ENCODE peak calls at places on chromosomes 12 and 14, in six cellular contexts. One of them, this sample, is unnamed.

GRCh38 chr14:90276627-90277367 is 20.4 kb downstream of the PSMC1 start:
- DNase-seq in HCT116: no peak
- DNase-seq in PC-3: peak
- DNase-seq in neural progenitor cell: peak
- DNase-seq in MM.1S: no peak
- DNase-seq in GM23248: peak
- DNase-seq in this sample: no peak

GRCh38 chr12:51395283-51396230 is 4.4 kb upstream of the GALNT6 start:
- DNase-seq in neural progenitor cell: no peak
- DNase-seq in MM.1S: no peak
- DNase-seq in PC-3: no peak
- DNase-seq in GM23248: no peak
- DNase-seq in HCT116: no peak
- DNase-seq in this sample: no peak

GRCh38 chr14:50932159-50932558 is 12.1 kb downstream of the PYGL start:
- DNase-seq in GM23248: no peak
- DNase-seq in HCT116: no peak
- DNase-seq in MM.1S: no peak
- DNase-seq in neural progenitor cell: no peak
- DNase-seq in PC-3: no peak
- DNase-seq in this sample: no peak

GRCh38 chr12:25855716-25856115 is 102.8 kb upstream of the RASSF8 start:
- DNase-seq in PC-3: no peak
- DNase-seq in MM.1S: no peak
- DNase-seq in neural progenitor cell: no peak
- DNase-seq in HCT116: no peak
- DNase-seq in GM23248: peak
- DNase-seq in this sample: no peak

GRCh38 chr12:131755305-131756113 is 44.6 kb downstream of the SFSWAP start:
- DNase-seq in GM23248: peak
- DNase-seq in HCT116: peak
- DNase-seq in MM.1S: no peak
- DNase-seq in PC-3: peak
- DNase-seq in neural progenitor cell: peak
- DNase-seq in this sample: peak

GRCh38 chr12:52056801-52057613 is 5.8 kb downstream of the NR4A1 start:
- DNase-seq in PC-3: no peak
- DNase-seq in HCT116: no peak
- DNase-seq in MM.1S: no peak
- DNase-seq in GM23248: peak
- DNase-seq in neural progenitor cell: no peak
- DNase-seq in this sample: peak

GRCh38 chr14:93008381-93008780 is 85.4 kb downstream of the CHGA start:
- DNase-seq in HCT116: no peak
- DNase-seq in PC-3: peak
- DNase-seq in MM.1S: no peak
- DNase-seq in GM23248: peak
- DNase-seq in neural progenitor cell: no peak
- DNase-seq in this sample: no peak

GRCh38 chr12:108282676-108283075 is 56.4 kb downstream of the CMKLR1 start:
- DNase-seq in HCT116: no peak
- DNase-seq in PC-3: no peak
- DNase-seq in GM23248: no peak
- DNase-seq in MM.1S: peak
- DNase-seq in neural progenitor cell: no peak
- DNase-seq in this sample: no peak

GRCh38 chr12:39723831-39724230 is 104.2 kb upstream of the ABCD2 start:
- DNase-seq in PC-3: peak
- DNase-seq in neural progenitor cell: no peak
- DNase-seq in HCT116: no peak
- DNase-seq in GM23248: peak
- DNase-seq in MM.1S: no peak
- DNase-seq in this sample: no peak

GRCh38 chr14:76376001-76376404 is at the start of gene ESRRB:
- DNase-seq in GM23248: peak
- DNase-seq in MM.1S: no peak
- DNase-seq in PC-3: no peak
- DNase-seq in HCT116: peak
- DNase-seq in neural progenitor cell: peak
- DNase-seq in this sample: peak

GRCh38 chr12:102504871-102505270 is 24.5 kb upstream of the IGF1 start:
- DNase-seq in HCT116: no peak
- DNase-seq in PC-3: no peak
- DNase-seq in MM.1S: no peak
- DNase-seq in neural progenitor cell: no peak
- DNase-seq in GM23248: no peak
- DNase-seq in this sample: no peak
- H3K4me3 ChIP-seq in HCT116: no peak
- H3K4me3 ChIP-seq in PC-3: no peak
- H3K4me3 ChIP-seq in MM.1S: no peak
- H3K4me3 ChIP-seq in neural progenitor cell: no peak
- H3K4me3 ChIP-seq in GM23248: no peak
- H3K4me3 ChIP-seq in this sample: no peak

DNA sequence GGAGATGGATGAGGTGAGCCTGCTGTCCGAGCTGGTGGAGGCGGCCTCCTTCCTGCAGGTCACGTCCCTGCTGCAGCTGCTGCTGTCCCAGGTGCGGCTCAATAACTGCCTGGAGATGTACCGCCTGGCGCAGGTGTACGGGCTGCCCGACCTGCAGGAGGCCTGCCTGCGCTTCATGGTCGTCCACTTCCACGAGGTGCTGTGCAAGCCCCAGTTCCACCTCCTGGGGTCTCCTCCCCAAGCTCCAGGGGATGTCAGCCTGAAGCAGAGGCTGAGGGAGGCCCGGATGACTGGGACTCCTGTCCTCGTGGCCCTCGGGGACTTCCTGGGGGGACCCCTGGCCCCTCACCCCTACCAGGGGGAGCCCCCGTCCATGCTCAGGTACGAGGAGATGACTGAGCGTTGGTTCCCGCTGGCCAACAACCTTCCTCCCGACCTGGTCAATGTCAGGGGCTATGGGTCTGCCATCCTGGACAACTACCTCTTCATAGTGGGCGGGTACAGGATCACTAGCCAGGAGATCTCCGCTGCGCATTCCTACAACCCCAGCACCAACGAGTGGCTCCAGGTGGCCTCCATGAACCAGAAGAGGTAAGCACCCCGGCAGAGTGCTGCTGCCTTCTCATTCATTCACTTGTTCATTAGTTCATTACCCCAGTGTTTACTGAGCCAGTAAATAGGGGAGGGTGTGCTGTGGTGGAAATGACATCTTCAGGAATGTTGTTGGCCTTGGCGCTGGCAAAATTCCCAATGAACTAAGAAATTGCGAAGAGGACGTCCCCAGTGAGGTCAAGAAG is 774 bp upstream of the MANSC4 start:
- DNase-seq in neural progenitor cell: peak
- DNase-seq in GM23248: peak
- DNase-seq in HCT116: no peak
- DNase-seq in PC-3: peak
- DNase-seq in MM.1S: peak
- DNase-seq in this sample: peak
- TF ChIP-seq EZH2phosphoT487 in neural progenitor cell: no peak
- TF ChIP-seq EZH2phosphoT487 in GM23248: no peak
- TF ChIP-seq EZH2phosphoT487 in HCT116: no peak
- TF ChIP-seq EZH2phosphoT487 in PC-3: no peak
- TF ChIP-seq EZH2phosphoT487 in MM.1S: no peak
- TF ChIP-seq EZH2phosphoT487 in this sample: no peak

DNA sequence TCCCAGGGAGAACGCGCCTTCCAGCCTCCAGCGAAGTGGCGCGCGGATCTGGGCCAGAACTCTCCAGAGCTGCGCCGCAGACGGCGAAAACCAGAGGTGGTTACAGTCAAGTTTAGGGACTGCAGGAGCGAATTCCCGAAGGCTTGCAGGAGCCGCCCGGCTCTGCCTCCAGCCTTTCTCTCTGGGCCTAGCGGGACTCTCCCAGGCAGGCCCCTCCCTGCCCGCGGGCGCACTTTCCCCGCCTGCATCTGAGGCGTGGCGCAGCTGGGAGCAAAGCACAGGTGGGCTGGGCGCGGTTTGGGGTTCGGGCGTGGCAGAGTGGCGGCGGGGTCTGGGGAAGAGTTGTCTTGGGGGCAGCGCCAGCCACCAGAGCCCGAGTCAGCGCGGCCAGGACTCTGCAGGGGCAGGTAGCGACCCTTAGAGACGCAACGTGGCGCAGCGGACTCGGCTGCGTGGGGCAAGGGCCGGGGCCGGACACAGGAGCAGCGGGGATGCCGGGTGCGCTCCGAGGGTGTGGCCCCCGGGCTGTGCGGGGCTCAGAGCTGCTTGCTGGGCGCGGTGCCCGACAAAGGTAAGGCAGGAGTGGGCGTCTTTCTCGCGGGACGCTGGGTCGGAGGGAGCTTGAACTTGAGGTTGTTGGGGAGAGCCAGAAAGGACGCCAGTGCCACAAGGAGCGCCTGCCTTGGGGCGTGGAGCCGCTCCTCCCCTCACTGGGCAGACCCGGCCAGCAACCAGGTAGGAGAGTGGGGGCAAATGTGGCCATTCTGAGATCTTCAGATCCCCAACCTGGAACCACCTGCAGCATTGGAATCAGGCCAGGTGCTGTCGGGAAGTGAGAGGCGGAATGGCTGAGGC is 1126.0 kb downstream of the AACS start:
- DNase-seq in HCT116: no peak
- DNase-seq in neural progenitor cell: peak
- DNase-seq in PC-3: no peak
- DNase-seq in MM.1S: no peak
- DNase-seq in GM23248: no peak
- DNase-seq in this sample: peak
- TF ChIP-seq EZH2 in HCT116: no peak
- TF ChIP-seq EZH2 in neural progenitor cell: peak
- TF ChIP-seq EZH2 in PC-3: no peak
- TF ChIP-seq EZH2 in MM.1S: no peak
- TF ChIP-seq EZH2 in GM23248: no peak
- TF ChIP-seq EZH2 in this sample: peak

GRCh38 chr12:53810950-53811349 is 59.2 kb upstream of the CISTR start:
- DNase-seq in GM23248: no peak
- DNase-seq in neural progenitor cell: no peak
- DNase-seq in PC-3: no peak
- DNase-seq in MM.1S: no peak
- DNase-seq in HCT116: no peak
- DNase-seq in this sample: no peak

GRCh38 chr12:53807322-53807721 is 55.5 kb upstream of the CISTR start:
- DNase-seq in GM23248: no peak
- DNase-seq in neural progenitor cell: no peak
- DNase-seq in PC-3: no peak
- DNase-seq in MM.1S: no peak
- DNase-seq in HCT116: no peak
- DNase-seq in this sample: no peak

GRCh38 chr12:53808023-53808705 is 56.4 kb upstream of the CISTR start:
- DNase-seq in HCT116: no peak
- DNase-seq in neural progenitor cell: no peak
- DNase-seq in MM.1S: no peak
- DNase-seq in GM23248: no peak
- DNase-seq in PC-3: no peak
- DNase-seq in this sample: peak

GRCh38 chr12:53806689-53807088 is 54.9 kb upstream of the CISTR start:
- DNase-seq in PC-3: peak
- DNase-seq in MM.1S: no peak
- DNase-seq in GM23248: no peak
- DNase-seq in HCT116: no peak
- DNase-seq in neural progenitor cell: no peak
- DNase-seq in this sample: peak

DNA sequence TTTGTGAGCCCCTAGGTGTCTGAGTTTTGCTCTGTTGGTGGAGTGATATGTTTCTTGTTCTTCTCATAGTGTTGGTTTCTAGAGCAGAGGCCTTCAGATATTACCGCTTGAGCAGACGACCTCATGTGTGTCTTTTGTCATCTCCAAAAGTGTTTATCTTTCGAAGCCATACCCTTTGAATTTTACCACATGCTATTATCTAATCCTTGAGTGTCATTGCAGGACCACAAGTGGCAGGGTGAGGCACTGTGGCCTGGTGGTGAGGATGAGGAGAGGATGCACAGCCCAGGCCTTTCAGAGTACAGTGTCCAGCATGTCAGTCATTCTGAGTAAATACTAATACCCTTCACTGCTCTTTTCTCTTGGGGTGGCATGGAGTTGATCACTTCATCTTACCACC is 57.2 kb upstream of the CISTR start:
- DNase-seq in HCT116: no peak
- DNase-seq in neural progenitor cell: no peak
- DNase-seq in GM23248: no peak
- DNase-seq in PC-3: no peak
- DNase-seq in MM.1S: no peak
- DNase-seq in this sample: no peak
- H3K4me3 ChIP-seq in HCT116: no peak
- H3K4me3 ChIP-seq in neural progenitor cell: no peak
- H3K4me3 ChIP-seq in GM23248: no peak
- H3K4me3 ChIP-seq in PC-3: no peak
- H3K4me3 ChIP-seq in MM.1S: no peak
- H3K4me3 ChIP-seq in this sample: no peak

DNA sequence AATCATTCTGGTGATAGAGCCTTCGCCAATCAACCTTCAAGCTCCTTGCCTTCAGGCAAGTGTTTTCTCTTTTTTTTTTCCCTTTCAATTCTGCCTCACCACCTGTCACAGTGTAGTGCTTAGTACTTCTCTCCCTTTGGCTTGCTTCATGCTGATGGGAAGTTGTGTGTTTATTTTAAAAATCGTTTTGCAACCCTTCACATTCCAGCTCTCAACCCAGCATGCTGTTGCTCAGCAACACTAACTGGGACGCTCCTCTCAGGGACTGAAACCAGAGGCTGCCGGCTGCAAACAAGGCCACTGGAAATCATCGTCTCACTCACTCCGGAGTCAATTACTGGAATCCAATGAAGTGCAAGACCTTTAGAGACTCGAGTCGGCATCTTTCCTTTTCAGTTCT is 342.7 kb downstream of the PRKD1 start:
- DNase-seq in PC-3: peak
- DNase-seq in neural progenitor cell: peak
- DNase-seq in GM23248: peak
- DNase-seq in MM.1S: no peak
- DNase-seq in HCT116: no peak
- DNase-seq in this sample: peak
- TF ChIP-seq EZH2phosphoT487 in PC-3: no peak
- TF ChIP-seq EZH2phosphoT487 in neural progenitor cell: no peak
- TF ChIP-seq EZH2phosphoT487 in GM23248: no peak
- TF ChIP-seq EZH2phosphoT487 in MM.1S: no peak
- TF ChIP-seq EZH2phosphoT487 in HCT116: no peak
- TF ChIP-seq EZH2phosphoT487 in this sample: no peak

DNA sequence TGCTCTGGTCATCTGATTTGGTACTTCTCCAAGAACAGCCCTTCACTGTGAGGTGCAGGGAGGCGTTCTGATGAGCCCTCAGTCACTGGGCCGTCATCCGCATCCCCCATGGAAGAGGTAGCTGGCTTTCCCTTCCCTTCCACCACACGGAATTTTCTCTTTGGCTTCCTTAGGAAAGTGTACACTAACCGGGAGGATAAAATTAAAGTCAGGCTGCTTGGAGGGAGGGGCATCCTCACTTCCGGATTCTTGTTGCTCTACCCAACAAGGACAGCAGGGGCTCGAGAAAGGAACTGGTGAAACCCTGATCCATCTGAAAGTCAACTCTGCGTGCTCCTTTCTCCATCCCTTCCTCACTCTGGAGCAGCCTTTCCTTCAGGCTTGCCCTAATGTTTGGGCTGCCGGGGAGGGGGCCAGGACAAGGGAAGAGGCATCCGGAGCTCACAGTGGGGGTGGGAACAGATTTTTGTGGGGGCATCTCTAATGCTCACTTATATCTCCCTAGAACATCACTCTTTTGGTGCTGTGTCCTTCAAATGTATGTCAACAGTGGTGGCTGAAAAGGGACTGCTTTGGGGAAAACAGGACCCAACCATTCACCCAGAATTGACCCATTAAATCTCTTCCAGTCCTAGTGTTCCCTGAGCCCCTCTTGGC is 101.4 kb upstream of the FKBP4 start:
- DNase-seq in neural progenitor cell: peak
- DNase-seq in HCT116: peak
- DNase-seq in PC-3: no peak
- DNase-seq in GM23248: no peak
- DNase-seq in MM.1S: no peak
- DNase-seq in this sample: no peak
- TF ChIP-seq EZH2 in neural progenitor cell: no peak
- TF ChIP-seq EZH2 in HCT116: no peak
- TF ChIP-seq EZH2 in PC-3: no peak
- TF ChIP-seq EZH2 in GM23248: no peak
- TF ChIP-seq EZH2 in MM.1S: no peak
- TF ChIP-seq EZH2 in this sample: no peak

This sample was measured in hepatocyte.